ENCODE peak calls at places on chromosomes 1 and 21, in ten cellular contexts. W, Z, E, Q, D, A, U, Y, J and S are unnamed samples.
A peak's percentile ranks its signal among the peaks of the same experiment; 100 is the strongest.

GRCh38 chr1:238409947-238410346 is 519.2 kb upstream of the ZP4 start:
- DNase-seq in W (no peak), Z (no peak), E (no peak), Q (peak; percentile 20), D (no peak), A (peak; percentile 70), U (peak; percentile 85), Y (no peak), J (peak; percentile 3), S (peak; percentile 97)

GRCh38 chr1:180173451-180173850 is 18.8 kb downstream of the QSOX1 start:
- DNase-seq in W (no peak), Z (no peak), E (no peak), Q (no peak), D (no peak), A (no peak), U (no peak), Y (no peak), J (no peak), S (no peak)

GRCh38 chr1:221418346-221418745 is 323.5 kb downstream of the DUSP10 start:
- DNase-seq in W (no peak), Z (no peak), E (no peak), Q (no peak), D (peak; percentile 62), A (peak; percentile 22), U (peak; percentile 79), Y (no peak), J (no peak), S (no peak)

GRCh38 chr21:21000576-21001175 is 2.5 kb downstream of the NCAM2 start:
- DNase-seq in W (no peak), Z (no peak), E (no peak), Q (no peak), D (no peak), A (no peak), U (no peak), Y (no peak), J (no peak), S (no peak)

GRCh38 chr1:19163261-19163660 is 46.8 kb downstream of the UBR4 start:
- DNase-seq in W (no peak), Z (no peak), E (no peak), Q (no peak), D (peak; percentile 94), A (peak; percentile 58), U (peak; percentile 87), Y (no peak), J (no peak), S (peak; percentile 86)

GRCh38 chr1:42922687-42923366 is 35.8 kb downstream of the SLC2A1 start:
- DNase-seq in W (peak; percentile 45), Z (peak; percentile 87), E (no peak), Q (no peak), D (peak; percentile 79), A (peak; percentile 73), U (peak; percentile 66), Y (no peak), J (peak; percentile 88), S (no peak)

GRCh38 chr21:34890724-34891609 is 158.1 kb downstream of the RUNX1 start:
- DNase-seq in W (no peak), Z (no peak), E (no peak), Q (peak; percentile 25), D (peak; percentile 76), A (peak; percentile 51), U (peak; percentile 69), Y (no peak), J (no peak), S (no peak)

GRCh38 chr1:222889445-222889844 is 74.6 kb downstream of the DISP1 start:
- DNase-seq in W (no peak), Z (no peak), E (no peak), Q (no peak), D (peak; percentile 31), A (no peak), U (no peak), Y (no peak), J (peak; percentile 43), S (no peak)

GRCh38 chr1:29836626-29837305 is 600.4 kb downstream of the PTPRU start:
- DNase-seq in W (no peak), Z (no peak), E (no peak), Q (no peak), D (no peak), A (no peak), U (no peak), Y (no peak), J (no peak), S (no peak)

GRCh38 chr1:205225901-205226765 is 1.6 kb upstream of the TMCC2 start:
- DNase-seq in W (no peak), Z (no peak), E (no peak), Q (no peak), D (no peak), A (no peak), U (no peak), Y (no peak), J (no peak), S (no peak)

GRCh38 chr1:113759341-113760101 is at the start of gene PHTF1:
- DNase-seq in W (peak; percentile 78), Z (peak; percentile 75), E (peak; percentile 26), Q (peak; percentile 71), D (peak; percentile 94), A (peak; percentile 84), U (peak; percentile 74), Y (peak; percentile 74), J (peak; percentile 64), S (no peak)

GRCh38 chr1:93723101-93723500 is 41.5 kb upstream of the BCAR3 start:
- DNase-seq in W (no peak), Z (no peak), E (no peak), Q (peak; percentile 72), D (peak; percentile 42), A (peak; percentile 29), U (no peak), Y (no peak), J (no peak), S (no peak)

GRCh38 chr1:145884675-145885074 is 991 bp downstream of the ANKRD35 start:
- DNase-seq in W (no peak), Z (no peak), E (no peak), Q (no peak), D (peak; percentile 71), A (peak; percentile 85), U (peak; percentile 68), Y (no peak), J (no peak), S (no peak)

GRCh38 chr1:246435421-246436041 is 71.5 kb downstream of the SMYD3 start:
- DNase-seq in W (no peak), Z (no peak), E (no peak), Q (no peak), D (no peak), A (peak; percentile 41), U (peak; percentile 51), Y (no peak), J (no peak), S (no peak)

GRCh38 chr1:158818991-158819405 is 12.2 kb upstream of the MNDA start:
- DNase-seq in W (no peak), Z (no peak), E (no peak), Q (no peak), D (no peak), A (no peak), U (no peak), Y (peak; percentile 22), J (no peak), S (no peak)

GRCh38 chr1:203695116-203695515 is 68.5 kb downstream of the ATP2B4 start:
- DNase-seq in W (no peak), Z (no peak), E (no peak), Q (no peak), D (no peak), A (no peak), U (peak; percentile 51), Y (peak; percentile 42), J (peak; percentile 18), S (no peak)

DNA sequence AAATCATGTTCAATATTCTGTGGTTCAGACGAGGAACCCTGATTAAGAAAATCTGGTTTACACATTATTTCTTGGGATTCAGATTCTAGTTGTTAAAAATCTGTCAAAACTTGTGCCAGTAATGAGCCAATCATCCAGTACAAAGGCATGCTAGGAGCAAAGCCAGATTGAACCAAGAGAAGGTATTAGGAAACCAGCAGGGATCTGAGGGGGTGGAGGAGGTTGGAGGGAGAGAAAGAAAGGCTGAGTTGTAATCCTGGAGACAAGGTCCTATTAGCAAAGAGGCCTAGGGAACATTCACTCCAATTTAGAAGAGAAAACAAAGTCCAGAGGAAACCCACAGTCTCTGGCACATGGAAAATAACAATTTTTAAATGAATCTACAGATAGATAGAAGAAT is 352.9 kb downstream of the LTN1 start:
- DNase-seq in W (no peak), Z (no peak), E (no peak), Q (no peak), D (peak; percentile 77), A (peak; percentile 46), U (peak; percentile 83), Y (no peak), J (peak; percentile 29), S (no peak)
- H3K4me3 ChIP-seq in W (no peak overlapping the region), Z (no peak overlapping the region), E (no peak overlapping the region), Q (no peak overlapping the region), D (no peak overlapping the region), A (no peak overlapping the region), U (no peak overlapping the region), Y (no peak overlapping the region), J (no peak overlapping the region), S (no peak overlapping the region)

GRCh38 chr1:181931873-181932272 is 129.6 kb downstream of the ZNF648 start:
- DNase-seq in W (no peak), Z (no peak), E (no peak), Q (no peak), D (no peak), A (no peak), U (no peak), Y (no peak), J (no peak), S (no peak)
- TF ChIP-seq CTCF in W (no peak), Z (no peak), E (no peak), Q (no peak), D (no peak), A (no peak), U (no peak), Y (no peak), J (no peak), S (no peak)

GRCh38 chr21:42924433-42924751 is 1.0 kb downstream of the ERVH48-1 start:
- DNase-seq in W (no peak), Z (no peak), E (no peak), Q (no peak), D (no peak), A (no peak), U (no peak), Y (no peak), J (no peak), S (no peak)
- H3K4me3 ChIP-seq in W (no peak overlapping the region), Z (peak overlapping the region; percentile 31), E (no peak overlapping the region), Q (no peak overlapping the region), D (no peak overlapping the region), A (no peak overlapping the region), U (no peak overlapping the region), Y (no peak overlapping the region), J (no peak overlapping the region), S (no peak overlapping the region)

GRCh38 chr1:231844986-231845502 is 218.5 kb downstream of the DISC1 start:
- DNase-seq in W (no peak), Z (peak; percentile 4), E (no peak), Q (no peak), D (no peak), A (no peak), U (peak; percentile 41), Y (no peak), J (no peak), S (no peak)
- TF ChIP-seq CTCF in W (no peak), Z (no peak), E (no peak), Q (no peak), D (no peak), A (no peak), U (peak; percentile 14), Y (no peak), J (no peak), S (no peak)

DNA sequence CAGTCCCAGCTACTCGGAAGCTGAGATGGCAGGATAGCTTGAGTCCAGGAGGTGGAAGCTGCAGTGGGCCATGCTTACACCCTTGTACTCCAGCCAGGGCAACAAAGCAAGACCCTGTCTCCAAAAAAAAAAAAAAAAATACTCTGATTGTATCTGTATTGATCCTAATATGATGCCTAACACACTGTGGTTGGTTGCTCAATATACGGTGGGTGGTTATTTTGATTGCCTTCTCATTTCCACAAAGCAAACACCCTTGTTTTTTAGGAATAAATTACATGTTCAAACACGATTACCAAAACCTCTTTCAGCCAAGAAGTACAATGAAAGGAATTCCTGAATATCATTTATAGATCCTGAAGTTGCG is 3.4 kb downstream of the EGLN1 start:
- DNase-seq in W (no peak), Z (no peak), E (no peak), Q (no peak), D (no peak), A (no peak), U (no peak), Y (no peak), J (no peak), S (no peak)
- H3K4me3 ChIP-seq in W (no peak overlapping the region), Z (peak overlapping the region; percentile 83), E (peak overlapping the region; percentile 87), Q (peak overlapping the region; percentile 81), D (peak overlapping the region; percentile 90), A (peak overlapping the region; percentile 87), U (peak overlapping the region; percentile 82), Y (peak overlapping the region; percentile 98), J (peak overlapping the region; percentile 80), S (no peak overlapping the region)